ENCODE peak calls at places on chromosomes 7 and 10, in seven cellular contexts. S, H, Y, M, D, K and A are unnamed samples.

GRCh38 chr10:35972275-35972674 is 330.2 kb upstream of the FZD8 start:
- DNase-seq in S (no peak), H (no peak), Y (no peak), M (no peak), D (no peak), K (no peak), A (no peak)

GRCh38 chr7:156153590-156153989 is 341.3 kb upstream of the SHH start:
- DNase-seq in S (no peak), H (no peak), Y (no peak), M (no peak), D (no peak), K (no peak), A (no peak)

GRCh38 chr7:114554781-114555537 is 140.3 kb downstream of the FOXP2 start:
- DNase-seq in S (no peak), H (no peak), Y (peak; percentile 64), M (no peak), D (no peak), K (no peak), A (no peak)

GRCh38 chr7:16753932-16754571 is 497 bp downstream of the TSPAN13 start:
- DNase-seq in S (peak; percentile 33), H (peak; percentile 85), Y (peak; percentile 44), M (no peak), D (peak; percentile 46), K (peak; percentile 50), A (peak; percentile 8)

GRCh38 chr10:94706089-94706488 is 22.6 kb downstream of the CYP2C18 start:
- DNase-seq in S (no peak), H (no peak), Y (no peak), M (no peak), D (no peak), K (no peak), A (no peak)

GRCh38 chr10:1402016-1402820 is 335.1 kb downstream of the ADARB2 start:
- DNase-seq in S (no peak), H (no peak), Y (no peak), M (no peak), D (no peak), K (peak; percentile 9), A (no peak)

GRCh38 chr10:70662362-70663220 is 9.7 kb upstream of the ADAMTS14 start:
- DNase-seq in S (no peak), H (peak; percentile 29), Y (peak; percentile 24), M (no peak), D (no peak), K (no peak), A (no peak)

GRCh38 chr7:92727755-92728154 is 108.6 kb downstream of the CDK6 start:
- DNase-seq in S (no peak), H (no peak), Y (no peak), M (no peak), D (no peak), K (no peak), A (no peak)

GRCh38 chr7:46015107-46015868 is 94.2 kb upstream of the IGFBP3 start:
- DNase-seq in S (peak; percentile 71), H (no peak), Y (peak; percentile 72), M (no peak), D (peak; percentile 43), K (no peak), A (no peak)

GRCh38 chr7:29207469-29207868 is 12.9 kb downstream of the CHN2 start:
- DNase-seq in S (no peak), H (no peak), Y (peak; percentile 20), M (no peak), D (no peak), K (no peak), A (no peak)

GRCh38 chr10:77179015-77179695 is 458.5 kb downstream of the KCNMA1 start:
- DNase-seq in S (no peak), H (no peak), Y (peak; percentile 93), M (no peak), D (peak; percentile 66), K (no peak), A (no peak)

GRCh38 chr10:114077815-114078219 is 34.2 kb downstream of the ADRB1 start:
- DNase-seq in S (no peak), H (no peak), Y (no peak), M (no peak), D (no peak), K (no peak), A (no peak)

GRCh38 chr10:33413093-33413442 is 78.6 kb upstream of the NRP1 start:
- DNase-seq in S (no peak), H (no peak), Y (no peak), M (no peak), D (no peak), K (no peak), A (no peak)

GRCh38 chr7:108291791-108292440 is 161.8 kb upstream of the LAMB4 start:
- DNase-seq in S (no peak), H (no peak), Y (peak; percentile 73), M (no peak), D (no peak), K (no peak), A (no peak)

GRCh38 chr7:21971780-21972396 is 26.2 kb upstream of the CDCA7L start:
- DNase-seq in S (no peak), H (no peak), Y (no peak), M (no peak), D (no peak), K (no peak), A (no peak)

GRCh38 chr7:80039255-80039884 is 95.3 kb upstream of the GNAI1 start:
- DNase-seq in S (no peak), H (no peak), Y (peak; percentile 38), M (no peak), D (no peak), K (no peak), A (no peak)

GRCh38 chr7:24756989-24757798 is at the start of gene GSDME:
- DNase-seq in S (peak; percentile 68), H (peak; percentile 82), Y (peak; percentile 80), M (no peak), D (peak; percentile 79), K (peak; percentile 46), A (peak; percentile 23)

GRCh38 chr7:129308047-129308446 is 83.2 kb downstream of the AHCYL2 start:
- DNase-seq in S (peak; percentile 40), H (no peak), Y (peak; percentile 59), M (no peak), D (no peak), K (no peak), A (no peak)

GRCh38 chr10:119517235-119518141 is 25.0 kb downstream of the RGS10 start:
- DNase-seq in S (no peak), H (peak; percentile 85), Y (peak; percentile 55), M (peak; percentile 69), D (no peak), K (peak; percentile 36), A (peak; percentile 78)

GRCh38 chr7:139999516-139999915 is 63.2 kb downstream of the PARP12 start:
- DNase-seq in S (no peak), H (peak; percentile 12), Y (no peak), M (no peak), D (no peak), K (no peak), A (no peak)

DNA sequence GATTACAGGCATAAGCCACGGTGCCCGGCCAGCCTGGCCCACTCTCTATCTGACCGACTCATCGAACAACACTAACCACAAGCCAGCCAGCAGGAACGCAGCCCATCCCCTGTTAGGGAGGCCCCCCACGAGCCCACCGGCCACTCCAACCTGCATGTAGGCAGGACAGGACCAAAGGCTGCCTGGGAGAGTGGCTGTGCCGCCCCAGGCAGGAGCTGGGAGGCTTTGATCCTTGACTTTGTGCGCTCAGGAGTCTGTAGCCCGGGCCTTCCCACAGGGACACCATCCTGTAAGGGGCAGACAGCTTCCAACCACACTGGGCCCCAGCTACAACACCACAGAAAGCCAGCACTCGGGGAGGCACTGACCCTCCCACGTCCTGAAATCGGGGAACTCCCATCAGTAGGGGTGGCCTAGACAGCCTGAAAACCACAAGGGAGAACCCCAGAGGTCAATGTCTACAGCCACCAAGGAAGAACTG is 29.4 kb downstream of the GRID1 start:
- DNase-seq in S (no peak), H (peak; percentile 52), Y (no peak), M (peak; percentile 20), D (no peak), K (no peak), A (no peak)
- H3K4me1 ChIP-seq in S (no peaks in the 10 kb centered on the region), H (no peaks in the 10 kb centered on the region), Y (no peaks in the 10 kb centered on the region), M (no peaks in the 10 kb centered on the region), D (no peaks in the 10 kb centered on the region), K (no peaks in the 10 kb centered on the region), A (no peaks in the 10 kb centered on the region)

DNA sequence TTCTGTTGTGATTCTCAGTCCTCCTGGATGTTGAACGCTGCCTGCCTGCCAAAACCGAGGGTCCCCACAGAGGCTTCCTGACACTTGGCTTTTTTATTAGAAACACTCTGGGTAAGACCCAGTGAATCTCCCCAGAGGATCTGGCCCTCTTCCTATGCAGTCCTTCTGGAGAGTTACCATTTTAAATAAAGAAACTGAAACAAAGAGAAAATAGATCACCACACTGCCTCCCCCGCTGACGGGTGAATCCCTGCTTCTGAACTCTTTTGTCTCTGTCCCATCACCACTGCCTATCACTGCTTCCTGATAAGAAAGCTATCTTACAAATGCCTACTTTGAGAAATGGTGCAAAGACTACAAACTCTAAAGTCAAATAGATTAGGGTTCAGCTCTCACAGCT is 79.4 kb upstream of the PPP1R3C start:
- DNase-seq in S (no peak), H (no peak), Y (no peak), M (no peak), D (no peak), K (no peak), A (no peak)
- H3K4me3 ChIP-seq in S (no peak overlapping the region), H (no peak overlapping the region), Y (no peak overlapping the region), M (no peak overlapping the region), D (no peak overlapping the region), K (no peak overlapping the region), A (no peak overlapping the region)

DNA sequence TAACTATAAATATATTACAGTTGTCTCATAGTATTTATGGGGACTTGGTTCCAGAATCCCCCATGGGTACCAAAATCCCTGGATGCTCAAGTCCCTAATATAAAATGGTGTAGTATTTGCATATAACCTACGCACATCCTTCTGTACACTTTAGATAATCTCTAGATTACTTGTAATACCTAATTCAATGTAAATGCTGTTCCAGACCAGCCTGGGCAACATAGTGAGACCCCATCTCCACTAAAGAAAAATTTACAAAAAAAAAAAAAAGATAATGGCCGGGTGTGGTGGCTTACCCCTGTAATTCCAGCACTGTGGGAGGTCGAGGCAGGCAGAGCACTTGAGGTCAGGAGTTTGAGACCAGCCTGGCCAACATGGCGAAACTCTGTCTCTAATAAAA is 17.4 kb upstream of the GNA12 start:
- DNase-seq in S (no peak), H (no peak), Y (no peak), M (no peak), D (no peak), K (no peak), A (no peak)
- H3K4me1 ChIP-seq in S (peaks cover 22% of the 10 kb centered on the region), H (peaks cover 33% of the 10 kb centered on the region), Y (peaks cover 17% of the 10 kb centered on the region), M (peaks cover 23% of the 10 kb centered on the region), D (peaks cover 11% of the 10 kb centered on the region), K (peaks cover 21% of the 10 kb centered on the region), A (peaks cover 26% of the 10 kb centered on the region)

DNA sequence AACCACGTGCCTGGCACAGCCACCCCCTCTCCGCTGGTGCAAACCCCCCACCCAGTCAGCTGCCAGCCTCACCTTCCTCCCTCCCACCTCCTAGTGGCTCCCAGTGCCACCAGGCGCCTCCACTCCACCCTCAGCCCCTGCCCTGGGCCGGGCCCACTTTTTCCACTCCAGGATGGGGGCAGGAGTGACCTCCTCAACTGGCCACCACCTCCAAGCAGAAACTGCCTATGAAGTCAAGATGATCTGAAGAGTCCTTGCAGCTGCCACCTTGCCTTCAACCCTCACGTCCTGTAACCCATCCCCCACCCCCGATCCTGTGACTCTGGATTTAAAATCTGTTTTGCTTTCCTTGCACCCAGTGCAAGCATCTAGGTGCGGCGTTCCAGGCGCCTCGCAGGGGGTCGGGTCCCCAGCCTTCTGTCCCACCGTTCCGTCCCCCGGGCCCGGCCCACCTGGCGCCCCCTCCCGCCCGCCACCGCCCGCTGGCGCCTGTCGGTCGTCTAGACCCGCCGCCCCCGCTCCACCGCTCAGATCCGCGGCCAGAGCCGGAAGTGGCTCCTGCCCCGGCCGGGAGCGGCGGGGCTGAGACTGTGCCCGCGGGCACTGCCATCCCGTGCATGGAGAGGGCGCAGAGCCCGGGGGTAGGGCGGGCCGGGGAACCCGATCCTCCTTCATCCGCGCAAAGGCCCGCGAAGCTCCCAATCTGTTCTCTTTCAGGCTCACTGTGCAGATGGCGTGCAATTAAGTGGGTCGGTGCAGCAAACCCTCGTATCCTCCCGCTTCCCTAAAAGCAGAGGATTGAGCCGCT is 51.2 kb upstream of the GTF2I start:
- DNase-seq in S (peak; percentile 34), H (peak; percentile 88), Y (peak; percentile 13), M (no peak), D (peak; percentile 58), K (peak; percentile 57), A (peak; percentile 26)
- H3K4me3 ChIP-seq in S (peak overlapping the region; percentile 66), H (peak overlapping the region; percentile 39), Y (no peak overlapping the region), M (peak overlapping the region; percentile 37), D (peak overlapping the region; percentile 40), K (peak overlapping the region; percentile 48), A (peak overlapping the region; percentile 43)